ENCODE peak calls at places on chromosomes 16 and 17, in five cellular contexts. One of them, this sample, is unnamed.

GRCh38 chr16:30406911-30407793 is at the start of gene ZNF771:
- DNase-seq in activated B cell treated with CpG ODN at 0.5 μM for 24 hours: peak
- DNase-seq in CD4-positive, CD25-positive, alpha-beta regulatory T cell: peak
- DNase-seq in ovary: peak
- DNase-seq in mucosa of descending colon: peak
- DNase-seq in this sample: peak

GRCh38 chr16:69563605-69564580 is 1.9 kb upstream of the NFAT5 start:
- DNase-seq in ovary: no peak
- DNase-seq in mucosa of descending colon: no peak
- DNase-seq in activated B cell treated with CpG ODN at 0.5 μM for 24 hours: peak
- DNase-seq in CD4-positive, CD25-positive, alpha-beta regulatory T cell: peak
- DNase-seq in this sample: peak

GRCh38 chr17:80164185-80164584 is 5.6 kb upstream of the CARD14 start:
- DNase-seq in ovary: no peak
- DNase-seq in activated B cell treated with CpG ODN at 0.5 μM for 24 hours: no peak
- DNase-seq in CD4-positive, CD25-positive, alpha-beta regulatory T cell: no peak
- DNase-seq in mucosa of descending colon: no peak
- DNase-seq in this sample: no peak

GRCh38 chr17:74868251-74868907 is 4.4 kb downstream of the FDXR start:
- DNase-seq in CD4-positive, CD25-positive, alpha-beta regulatory T cell: no peak
- DNase-seq in mucosa of descending colon: no peak
- DNase-seq in ovary: no peak
- DNase-seq in activated B cell treated with CpG ODN at 0.5 μM for 24 hours: no peak
- DNase-seq in this sample: no peak

GRCh38 chr17:63435681-63436522 is 10.2 kb downstream of the CYB561 start:
- DNase-seq in activated B cell treated with CpG ODN at 0.5 μM for 24 hours: no peak
- DNase-seq in mucosa of descending colon: peak
- DNase-seq in CD4-positive, CD25-positive, alpha-beta regulatory T cell: no peak
- DNase-seq in ovary: no peak
- DNase-seq in this sample: no peak

GRCh38 chr17:80531400-80531799 is 13.2 kb upstream of the RPTOR start:
- DNase-seq in activated B cell treated with CpG ODN at 0.5 μM for 24 hours: no peak
- DNase-seq in ovary: no peak
- DNase-seq in mucosa of descending colon: no peak
- DNase-seq in CD4-positive, CD25-positive, alpha-beta regulatory T cell: no peak
- DNase-seq in this sample: no peak

GRCh38 chr17:17567631-17568030 is 23.9 kb downstream of the PEMT start:
- DNase-seq in mucosa of descending colon: no peak
- DNase-seq in CD4-positive, CD25-positive, alpha-beta regulatory T cell: no peak
- DNase-seq in activated B cell treated with CpG ODN at 0.5 μM for 24 hours: no peak
- DNase-seq in ovary: peak
- DNase-seq in this sample: no peak

GRCh38 chr17:29836643-29837042 is 93.4 kb downstream of the SSH2 start:
- DNase-seq in CD4-positive, CD25-positive, alpha-beta regulatory T cell: no peak
- DNase-seq in mucosa of descending colon: no peak
- DNase-seq in ovary: no peak
- DNase-seq in activated B cell treated with CpG ODN at 0.5 μM for 24 hours: no peak
- DNase-seq in this sample: no peak

GRCh38 chr17:4788807-4789700 is at the start of gene GLTPD2:
- DNase-seq in ovary: no peak
- DNase-seq in mucosa of descending colon: peak
- DNase-seq in CD4-positive, CD25-positive, alpha-beta regulatory T cell: no peak
- DNase-seq in activated B cell treated with CpG ODN at 0.5 μM for 24 hours: no peak
- DNase-seq in this sample: no peak

GRCh38 chr16:69179255-69180010 is 7.5 kb upstream of the SNTB2 start:
- DNase-seq in mucosa of descending colon: peak
- DNase-seq in ovary: peak
- DNase-seq in activated B cell treated with CpG ODN at 0.5 μM for 24 hours: no peak
- DNase-seq in CD4-positive, CD25-positive, alpha-beta regulatory T cell: no peak
- DNase-seq in this sample: peak

GRCh38 chr17:41615454-41615853 is 2.9 kb upstream of the KRT16 start:
- DNase-seq in mucosa of descending colon: no peak
- DNase-seq in CD4-positive, CD25-positive, alpha-beta regulatory T cell: no peak
- DNase-seq in activated B cell treated with CpG ODN at 0.5 μM for 24 hours: no peak
- DNase-seq in ovary: no peak
- DNase-seq in this sample: no peak

GRCh38 chr16:82344157-82344556 is 174.1 kb upstream of the MPHOSPH6 start:
- DNase-seq in activated B cell treated with CpG ODN at 0.5 μM for 24 hours: no peak
- DNase-seq in CD4-positive, CD25-positive, alpha-beta regulatory T cell: no peak
- DNase-seq in mucosa of descending colon: no peak
- DNase-seq in ovary: no peak
- DNase-seq in this sample: peak

GRCh38 chr16:3907586-3907985 is 27.1 kb upstream of the CREBBP start:
- DNase-seq in mucosa of descending colon: no peak
- DNase-seq in activated B cell treated with CpG ODN at 0.5 μM for 24 hours: no peak
- DNase-seq in ovary: no peak
- DNase-seq in CD4-positive, CD25-positive, alpha-beta regulatory T cell: no peak
- DNase-seq in this sample: no peak